ENCODE peak calls at places on chromosomes 11 and 22, in four cellular contexts. N, Z, T and K are unnamed samples.

GRCh38 chr11:86152006-86152862 is 83.3 kb upstream of the PICALM start:
- DNase-seq in N (no peak), Z (no peak), T (no peak), K (no peak)

GRCh38 chr22:46043339-46043738 is 66.4 kb upstream of the WNT7B start:
- DNase-seq in N (no peak), Z (no peak), T (no peak), K (no peak)

GRCh38 chr11:6203327-6203726 is 2.0 kb upstream of the C11orf42 start:
- DNase-seq in N (no peak), Z (no peak), T (no peak), K (no peak)

GRCh38 chr11:130165601-130166456 is 6.2 kb downstream of the ST14 start:
- DNase-seq in N (no peak), Z (no peak), T (no peak), K (no peak)

GRCh38 chr11:92765965-92766371 is 203.5 kb upstream of the MTNR1B start:
- DNase-seq in N (no peak), Z (no peak), T (no peak), K (no peak)

GRCh38 chr11:104771782-104772181 is 126.5 kb downstream of the CASP12 start:
- DNase-seq in N (no peak), Z (no peak), T (no peak), K (no peak)

GRCh38 chr11:117591316-117592039 is 205.5 kb downstream of the DSCAML1 start:
- DNase-seq in N (no peak), Z (no peak), T (no peak), K (no peak)

GRCh38 chr11:12526789-12527188 is 147.4 kb upstream of the TEAD1 start:
- DNase-seq in N (peak), Z (no peak), T (no peak), K (no peak)

GRCh38 chr22:35074583-35074982 is 8.6 kb downstream of the ISX start:
- DNase-seq in N (no peak), Z (no peak), T (no peak), K (no peak)

GRCh38 chr22:20244744-20245576 is 23.2 kb downstream of the RTN4R start:
- DNase-seq in N (no peak), Z (peak), T (no peak), K (no peak)

GRCh38 chr11:28619870-28620540 is 511.8 kb downstream of the METTL15 start:
- DNase-seq in N (no peak), Z (no peak), T (no peak), K (no peak)

GRCh38 chr22:21611210-21611977 is 18.4 kb downstream of the YDJC start:
- DNase-seq in N (no peak), Z (no peak), T (no peak), K (no peak)

GRCh38 chr11:19651654-19652053 is 61.0 kb upstream of the NAV2 start:
- DNase-seq in N (no peak), Z (no peak), T (no peak), K (no peak)

GRCh38 chr11:33043221-33043833 is 4.0 kb downstream of the TCP11L1 start:
- DNase-seq in N (no peak), Z (no peak), T (no peak), K (no peak)

GRCh38 chr22:17213976-17214375 is 5.3 kb downstream of the ADA2 start:
- DNase-seq in N (no peak), Z (peak), T (peak), K (peak)

GRCh38 chr11:19951558-19952083 is 208.7 kb downstream of the DBX1 start:
- DNase-seq in N (peak), Z (no peak), T (no peak), K (peak)

GRCh38 chr11:128484172-128484571 is 103.2 kb downstream of the ETS1 start:
- DNase-seq in N (no peak), Z (no peak), T (no peak), K (no peak)

GRCh38 chr11:68373189-68373809 is 60.9 kb downstream of the LRP5 start:
- DNase-seq in N (peak), Z (no peak), T (peak), K (no peak)

GRCh38 chr11:8671651-8672062 is 10.8 kb downstream of the TRIM66 start:
- DNase-seq in N (peak), Z (no peak), T (no peak), K (no peak)

GRCh38 chr11:86068138-86068861 is 584 bp downstream of the PICALM start:
- DNase-seq in N (no peak), Z (peak), T (peak), K (peak)

GRCh38 chr11:8066911-8067455 is 14.0 kb upstream of the TUB start:
- DNase-seq in N (no peak), Z (no peak), T (no peak), K (no peak)

GRCh38 chr11:85619497-85619896 is 7.6 kb downstream of the DLG2 start:
- DNase-seq in N (no peak), Z (no peak), T (no peak), K (no peak)

GRCh38 chr11:113974741-113975470 is at the start of gene HTR3A:
- DNase-seq in N (no peak), Z (no peak), T (peak), K (peak)

GRCh38 chr11:794766-795637 is 3.1 kb downstream of the SLC25A22 start:
- DNase-seq in N (no peak), Z (no peak), T (no peak), K (no peak)